ENCODE peak calls at places on chromosomes 6 and 20, in six cellular contexts. Y is GM23338, M is OCI-LY7, C is heart left ventricle, U is spleen, K is brain microvascular endothelial cell. J is an unnamed sample.
A peak's percentile ranks its signal among the peaks of the same experiment; 100 is the strongest.

GRCh38 chr6:73694711-73695411 is 1.1 kb upstream of the CD109 start:
- DNase-seq in Y (no peak), M (no peak), C (no peak), U (no peak), K (no peak), J (no peak)

GRCh38 chr20:24615353-24615752 is 145.9 kb downstream of the SYNDIG1 start:
- DNase-seq in Y (no peak), M (no peak), C (no peak), U (peak; percentile 48), K (no peak), J (no peak)

GRCh38 chr20:4476903-4477302 is 244.8 kb upstream of the PRND start:
- DNase-seq in Y (no peak), M (no peak), C (no peak), U (no peak), K (no peak), J (no peak)

GRCh38 chr6:120260713-120261112 is 911.2 kb upstream of the MAN1A1 start:
- DNase-seq in Y (no peak), M (no peak), C (no peak), U (no peak), K (no peak), J (no peak)

GRCh38 chr6:2810092-2810671 is 31.5 kb downstream of the SERPINB1 start:
- DNase-seq in Y (no peak), M (no peak), C (no peak), U (no peak), K (no peak), J (no peak)

GRCh38 chr6:136599324-136600011 is 49.2 kb upstream of the MAP7 start:
- DNase-seq in Y (no peak), M (no peak), C (no peak), U (no peak), K (no peak), J (no peak)

GRCh38 chr6:83615025-83615999 is 93.6 kb downstream of the SNAP91 start:
- DNase-seq in Y (peak; percentile 80), M (peak; percentile 49), C (no peak), U (peak; percentile 31), K (peak; percentile 9), J (no peak)

GRCh38 chr6:110116258-110116657 is 63.2 kb downstream of the WASF1 start:
- DNase-seq in Y (peak; percentile 40), M (no peak), C (no peak), U (no peak), K (no peak), J (no peak)

GRCh38 chr6:11606287-11606686 is 68.7 kb downstream of the TMEM170B start:
- DNase-seq in Y (no peak), M (no peak), C (no peak), U (no peak), K (no peak), J (no peak)

GRCh38 chr6:29746846-29747687 is 23.8 kb downstream of the HLA-F start:
- DNase-seq in Y (peak; percentile 24), M (no peak), C (no peak), U (no peak), K (no peak), J (no peak)

GRCh38 chr6:152428126-152428525 is 209.0 kb downstream of the SYNE1 start:
- DNase-seq in Y (peak; percentile 47), M (no peak), C (no peak), U (no peak), K (peak; percentile 6), J (no peak)

GRCh38 chr20:62368629-62369507 is 1.8 kb upstream of the LAMA5 start:
- DNase-seq in Y (peak; percentile 88), M (no peak), C (peak; percentile 70), U (no peak), K (no peak), J (no peak)

GRCh38 chr6:52697903-52698302 is 27.0 kb downstream of the TMEM14A start:
- DNase-seq in Y (peak; percentile 55), M (no peak), C (no peak), U (no peak), K (no peak), J (no peak)

GRCh38 chr6:17207281-17207680 is 73.9 kb upstream of the RBM24 start:
- DNase-seq in Y (no peak), M (no peak), C (no peak), U (no peak), K (no peak), J (no peak)

GRCh38 chr20:58043866-58044140 is 184.7 kb downstream of the ANKRD60 start:
- DNase-seq in Y (no peak), M (no peak), C (no peak), U (no peak), K (no peak), J (no peak)

GRCh38 chr6:166936079-166936787 is 20.1 kb downstream of the RNASET2 start:
- DNase-seq in Y (no peak), M (no peak), C (peak; percentile 73), U (peak; percentile 89), K (no peak), J (no peak)

GRCh38 chr6:16760536-16761468 is at the start of gene ATXN1:
- DNase-seq in Y (peak; percentile 69), M (no peak), C (peak; percentile 80), U (peak; percentile 92), K (peak; percentile 70), J (no peak)

GRCh38 chr6:37258716-37259115 is 772 bp upstream of the TMEM217 start:
- DNase-seq in Y (no peak), M (no peak), C (no peak), U (no peak), K (no peak), J (no peak)

DNA sequence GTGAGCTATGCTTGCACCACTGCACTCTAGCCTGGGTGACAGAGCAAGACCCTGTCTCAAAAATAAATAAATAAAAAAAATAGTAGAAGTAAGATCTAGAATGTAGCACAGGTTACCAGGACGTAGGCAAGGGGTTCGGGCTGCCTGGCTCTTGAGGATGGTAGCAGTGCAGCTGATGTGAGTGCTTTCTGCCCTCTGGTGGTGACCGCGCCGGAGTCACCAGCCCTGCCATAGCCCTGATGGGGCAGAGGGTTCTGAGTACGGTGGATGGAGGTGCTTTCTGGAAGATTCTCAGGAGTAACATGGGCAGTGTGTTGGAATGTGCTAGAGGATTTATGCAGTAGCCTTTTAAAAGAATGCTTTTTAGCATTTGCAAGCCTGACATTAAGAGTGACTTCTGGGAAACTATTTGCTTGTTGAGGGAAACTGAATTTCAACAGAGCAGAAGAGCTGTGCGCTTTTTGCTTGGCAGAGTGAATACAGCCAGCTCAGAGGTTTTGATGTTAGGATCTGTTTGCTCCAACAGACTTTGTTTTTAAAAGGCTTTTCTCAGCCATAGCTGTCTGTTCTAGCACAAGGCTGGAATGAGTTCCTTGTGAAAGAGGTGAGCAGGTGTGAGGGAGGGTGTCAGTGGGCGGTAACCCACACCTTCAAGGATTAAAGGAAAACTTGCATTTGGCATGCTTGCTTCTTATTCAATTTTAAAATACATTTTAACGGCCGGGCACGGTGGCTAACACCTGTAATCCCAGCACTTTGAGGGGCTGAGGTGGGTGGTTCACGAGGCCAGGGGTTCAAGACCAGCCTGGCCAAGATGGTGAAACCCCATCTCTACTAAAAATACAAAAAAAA is 65.9 kb downstream of the PTPN1 start:
- DNase-seq in Y (peak; percentile 80), M (peak; percentile 70), C (peak; percentile 78), U (peak; percentile 88), K (peak; percentile 37), J (peak; percentile 78)
- H3K36me3 ChIP-seq in Y (peaks cover 9% of the 10 kb centered on the region), M (peaks cover 43% of the 10 kb centered on the region), C (peaks cover 58% of the 10 kb centered on the region), U (peaks cover 67% of the 10 kb centered on the region), K (peaks cover 72% of the 10 kb centered on the region), J (peaks cover 80% of the 10 kb centered on the region)

DNA sequence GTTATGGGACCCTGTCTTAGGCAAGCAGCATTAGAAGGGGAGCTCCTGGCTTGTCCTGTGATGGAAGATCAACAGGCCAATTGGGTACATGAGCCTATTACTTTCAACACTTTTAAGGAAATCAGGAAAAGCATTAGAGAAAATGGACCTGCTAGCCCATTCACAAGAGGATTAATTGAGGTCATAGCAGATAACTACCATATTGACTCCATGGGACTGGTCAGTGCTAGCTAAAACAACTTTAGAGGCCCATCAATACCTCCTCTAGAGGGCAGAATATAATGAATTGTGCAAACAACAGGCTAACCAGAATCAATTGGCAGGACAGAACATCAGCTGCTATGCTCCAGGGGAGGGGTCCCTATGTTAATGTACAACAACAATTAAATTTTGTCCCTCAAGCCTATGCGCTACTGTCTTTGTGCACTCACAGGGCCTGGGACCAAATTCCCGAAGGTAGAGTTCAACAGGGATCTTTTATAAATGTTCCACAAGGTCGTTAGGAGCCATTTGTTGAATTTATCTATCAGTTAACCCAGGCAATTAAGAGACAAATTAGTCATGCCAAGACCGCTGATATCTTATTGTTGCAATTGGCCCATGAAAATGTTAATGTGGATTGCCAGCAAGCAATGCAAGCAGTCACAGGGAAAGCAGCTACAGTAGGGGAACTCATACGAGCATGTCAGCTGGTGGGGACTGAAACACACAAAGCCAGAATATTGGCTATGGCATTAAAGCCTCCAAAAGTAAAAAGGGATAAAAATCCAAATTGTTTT is 106.6 kb upstream of the BTN3A2 start:
- DNase-seq in Y (peak; percentile 57), M (peak; percentile 33), C (no peak), U (no peak), K (no peak), J (no peak)
- TF ChIP-seq CTCF in Y (peak; percentile 44), M (peak; percentile 70), C (no peak), U (no peak), K (peak; percentile 42), J (no peak)

GRCh38 chr6:111680013-111680712 is 74.5 kb upstream of the TRAF3IP2 start:
- DNase-seq in Y (no peak), M (no peak), C (no peak), U (no peak), K (no peak), J (no peak)

GRCh38 chr6:111681856-111682255 is 76.2 kb upstream of the TRAF3IP2 start:
- DNase-seq in Y (no peak), M (no peak), C (no peak), U (no peak), K (no peak), J (no peak)

GRCh38 chr6:111677186-111677990 is 71.7 kb upstream of the TRAF3IP2 start:
- DNase-seq in Y (no peak), M (no peak), C (no peak), U (no peak), K (no peak), J (no peak)

GRCh38 chr6:111676383-111676782 is 70.7 kb upstream of the TRAF3IP2 start:
- DNase-seq in Y (no peak), M (no peak), C (no peak), U (no peak), K (no peak), J (no peak)

DNA sequence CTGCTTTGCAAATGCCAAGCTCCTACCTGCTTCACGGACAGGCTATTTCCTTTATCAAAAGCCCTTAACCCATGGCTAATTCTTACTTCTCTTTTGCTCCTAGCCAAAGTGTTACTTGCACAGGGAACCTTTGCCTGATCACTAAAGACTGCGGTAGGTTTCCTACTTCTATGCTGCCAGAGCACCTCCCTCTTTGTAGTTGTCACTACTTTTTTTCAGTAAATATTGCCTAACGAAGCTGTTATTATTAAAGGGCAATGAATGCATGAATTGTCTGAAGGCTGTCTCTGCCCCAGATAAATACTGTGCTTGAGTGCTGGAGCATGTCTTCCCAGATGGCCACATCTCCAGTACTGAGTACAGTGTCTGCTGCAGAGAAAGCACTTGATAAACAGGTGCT is 73.4 kb upstream of the TRAF3IP2 start:
- DNase-seq in Y (no peak), M (no peak), C (no peak), U (no peak), K (no peak), J (no peak)
- H3K36me3 ChIP-seq in Y (no peaks in the 10 kb centered on the region), M (no peaks in the 10 kb centered on the region), C (peaks cover 41% of the 10 kb centered on the region), U (peaks cover 11% of the 10 kb centered on the region), K (peaks cover 5% of the 10 kb centered on the region), J (no peaks in the 10 kb centered on the region)

DNA sequence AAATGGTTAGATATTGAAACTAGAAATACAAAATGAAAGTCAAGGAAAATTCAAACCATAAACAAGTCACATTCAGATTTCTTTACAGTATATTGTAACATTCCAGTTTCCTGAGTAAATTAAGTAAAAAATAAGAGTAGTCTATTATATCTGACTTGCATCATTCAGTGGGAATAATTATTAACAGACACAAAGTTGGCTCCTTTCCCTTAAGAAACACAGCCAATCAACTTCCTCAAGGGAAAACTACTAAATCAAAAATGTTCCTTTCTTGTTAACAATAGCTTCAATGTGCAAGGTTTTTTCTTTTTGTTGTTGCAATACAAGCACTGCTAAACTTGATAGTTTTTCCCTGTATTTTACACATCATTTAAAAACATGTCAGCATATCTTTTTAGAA is 33.2 kb downstream of the DNAAF9 start:
- DNase-seq in Y (no peak), M (no peak), C (no peak), U (no peak), K (no peak), J (no peak)
- TF ChIP-seq CTCF in Y (no peak), M (no peak), C (no peak), U (no peak), K (no peak), J (no peak)